ENCODE peak calls at places on chromosomes 5 and 9, in four cellular contexts. S is fibroblast of the aortic adventitia, M is GM13976, Z is IMR-90. A is an unnamed sample.

GRCh38 chr5:31078931-31079330 is 114.6 kb upstream of the CDH6 start:
- DNase-seq in S (peak; percentile 16), M (no peak), Z (no peak), A (no peak)

GRCh38 chr9:35177520-35177919 is 15.7 kb downstream of the UNC13B start:
- DNase-seq in S (no peak), M (no peak), Z (no peak), A (no peak)

GRCh38 chr9:129225815-129226214 is 47.8 kb upstream of the IER5L start:
- DNase-seq in S (peak; percentile 97), M (no peak), Z (peak; percentile 73), A (peak; percentile 48)

GRCh38 chr5:39284552-39284951 is 65.2 kb upstream of the FYB1 start:
- DNase-seq in S (no peak), M (no peak), Z (no peak), A (no peak)

GRCh38 chr5:27682600-27682999 is 644.2 kb upstream of the CDH9 start:
- DNase-seq in S (no peak), M (no peak), Z (no peak), A (no peak)

GRCh38 chr9:104227108-104227507 is 133.0 kb downstream of the SMC2 start:
- DNase-seq in S (peak; percentile 80), M (no peak), Z (no peak), A (no peak)

GRCh38 chr5:43523662-43524072 is 8.7 kb upstream of the C5orf34 start:
- DNase-seq in S (peak; percentile 3), M (no peak), Z (no peak), A (no peak)

GRCh38 chr5:132385321-132386105 is 16.0 kb downstream of the SLC22A5 start:
- DNase-seq in S (peak; percentile 78), M (peak; percentile 74), Z (peak; percentile 62), A (peak; percentile 68)

GRCh38 chr9:18979367-18979766 is 53.6 kb downstream of the SAXO1 start:
- DNase-seq in S (peak; percentile 64), M (no peak), Z (peak; percentile 71), A (peak; percentile 43)

GRCh38 chr9:106980551-106981101 is 117.7 kb downstream of the ZNF462 start:
- DNase-seq in S (no peak), M (no peak), Z (peak; percentile 36), A (no peak)

GRCh38 chr9:33294670-33295432 is 4.5 kb downstream of the NFX1 start:
- DNase-seq in S (no peak), M (no peak), Z (no peak), A (no peak)

GRCh38 chr9:17776735-17777134 is 197.9 kb downstream of the SH3GL2 start:
- DNase-seq in S (no peak), M (no peak), Z (no peak), A (no peak)

GRCh38 chr9:115002371-115003120 is 72.2 kb upstream of the TNFSF8 start:
- DNase-seq in S (peak; percentile 8), M (no peak), Z (no peak), A (no peak)

GRCh38 chr9:2292733-2293132 is 277.6 kb downstream of the SMARCA2 start:
- DNase-seq in S (no peak), M (no peak), Z (no peak), A (no peak)

GRCh38 chr5:52498607-52499006 is 289.1 kb upstream of the ITGA1 start:
- DNase-seq in S (no peak), M (no peak), Z (no peak), A (no peak)

GRCh38 chr9:129988607-129989361 is 54.2 kb downstream of the FNBP1 start:
- DNase-seq in S (no peak), M (peak; percentile 59), Z (no peak), A (no peak)

GRCh38 chr9:14418262-14419200 is 104.6 kb upstream of the NFIB start:
- DNase-seq in S (no peak), M (no peak), Z (no peak), A (no peak)

GRCh38 chr5:91367908-91368648 is 15.0 kb downstream of the ARRDC3 start:
- DNase-seq in S (peak; percentile 12), M (no peak), Z (no peak), A (no peak)

GRCh38 chr9:33524431-33524947 is 438 bp downstream of the ANKRD18B start:
- DNase-seq in S (no peak), M (peak; percentile 19), Z (no peak), A (no peak)

GRCh38 chr5:135061001-135061400 is 27.0 kb upstream of the PITX1 start:
- DNase-seq in S (no peak), M (no peak), Z (no peak), A (no peak)

GRCh38 chr5:150001660-150002493 is 1.3 kb downstream of the HMGXB3 start:
- DNase-seq in S (peak; percentile 83), M (peak; percentile 73), Z (peak; percentile 75), A (peak; percentile 57)

GRCh38 chr5:181151146-181151545 is 3.8 kb downstream of the OR2V2 start:
- DNase-seq in S (no peak), M (no peak), Z (no peak), A (no peak)

GRCh38 chr9:3446313-3446712 is 79.5 kb downstream of the RFX3 start:
- DNase-seq in S (no peak), M (no peak), Z (no peak), A (no peak)

GRCh38 chr5:134463991-134464760 is 52.5 kb upstream of the CDKN2AIPNL start:
- DNase-seq in S (no peak), M (no peak), Z (peak; percentile 49), A (no peak)

GRCh38 chr5:40679998-40680681 is 425 bp downstream of the PTGER4 start:
- DNase-seq in S (no peak), M (no peak), Z (no peak), A (no peak)

GRCh38 chr5:174410716-174411512 is 313.5 kb upstream of the MSX2 start:
- DNase-seq in S (peak; percentile 27), M (no peak), Z (peak; percentile 4), A (no peak)

GRCh38 chr9:29126783-29127182 is 1553.5 kb upstream of the C9orf72 start:
- DNase-seq in S (no peak), M (no peak), Z (no peak), A (no peak)

GRCh38 chr5:90866915-90867715 is 308.5 kb downstream of the ADGRV1 start:
- DNase-seq in S (peak; percentile 41), M (no peak), Z (peak; percentile 8), A (no peak)

GRCh38 chr5:169424956-169425318 is 124.0 kb upstream of the SLIT3 start:
- DNase-seq in S (peak; percentile 38), M (no peak), Z (no peak), A (no peak)

GRCh38 chr5:11520241-11520929 is 383.9 kb downstream of the CTNND2 start:
- DNase-seq in S (no peak), M (no peak), Z (no peak), A (no peak)

GRCh38 chr5:35780236-35780635 is 76.5 kb upstream of the IL7R start:
- DNase-seq in S (no peak), M (no peak), Z (no peak), A (no peak)

GRCh38 chr5:10406636-10407035 is 35.0 kb upstream of the ROPN1L start:
- DNase-seq in S (no peak), M (no peak), Z (no peak), A (no peak)

GRCh38 chr9:109861918-109862317 is 81.9 kb downstream of the PALM2AKAP2 start:
- DNase-seq in S (peak; percentile 17), M (no peak), Z (no peak), A (no peak)

GRCh38 chr9:109856785-109857184 is 76.8 kb downstream of the PALM2AKAP2 start:
- DNase-seq in S (no peak), M (no peak), Z (peak; percentile 33), A (no peak)

GRCh38 chr9:109857337-109857736 is 77.3 kb downstream of the PALM2AKAP2 start:
- DNase-seq in S (no peak), M (no peak), Z (peak; percentile 26), A (no peak)

GRCh38 chr9:109861499-109861898 is 81.5 kb downstream of the PALM2AKAP2 start:
- DNase-seq in S (peak; percentile 50), M (no peak), Z (peak; percentile 70), A (no peak)

GRCh38 chr9:109859447-109859846 is 79.4 kb downstream of the PALM2AKAP2 start:
- DNase-seq in S (no peak), M (no peak), Z (no peak), A (peak; percentile 1)
- TF ChIP-seq CTCF in S (peak; percentile 43), M (no peak), Z (peak; percentile 30), A (peak; percentile 66)

GRCh38 chr5:891837-892389 is 688 bp downstream of the BRD9 start:
- DNase-seq in S (peak; percentile 25), M (peak; percentile 64), Z (peak; percentile 17), A (no peak)

GRCh38 chr5:891117-891836 is 1.3 kb downstream of the BRD9 start:
- DNase-seq in S (no peak), M (no peak), Z (no peak), A (no peak)

GRCh38 chr5:893711-894110 is 1.0 kb downstream of the TRIP13 start:
- DNase-seq in S (no peak), M (no peak), Z (no peak), A (no peak)

GRCh38 chr5:893137-893506 is 438 bp downstream of the TRIP13 start:
- DNase-seq in S (no peak), M (no peak), Z (no peak), A (no peak)

DNA sequence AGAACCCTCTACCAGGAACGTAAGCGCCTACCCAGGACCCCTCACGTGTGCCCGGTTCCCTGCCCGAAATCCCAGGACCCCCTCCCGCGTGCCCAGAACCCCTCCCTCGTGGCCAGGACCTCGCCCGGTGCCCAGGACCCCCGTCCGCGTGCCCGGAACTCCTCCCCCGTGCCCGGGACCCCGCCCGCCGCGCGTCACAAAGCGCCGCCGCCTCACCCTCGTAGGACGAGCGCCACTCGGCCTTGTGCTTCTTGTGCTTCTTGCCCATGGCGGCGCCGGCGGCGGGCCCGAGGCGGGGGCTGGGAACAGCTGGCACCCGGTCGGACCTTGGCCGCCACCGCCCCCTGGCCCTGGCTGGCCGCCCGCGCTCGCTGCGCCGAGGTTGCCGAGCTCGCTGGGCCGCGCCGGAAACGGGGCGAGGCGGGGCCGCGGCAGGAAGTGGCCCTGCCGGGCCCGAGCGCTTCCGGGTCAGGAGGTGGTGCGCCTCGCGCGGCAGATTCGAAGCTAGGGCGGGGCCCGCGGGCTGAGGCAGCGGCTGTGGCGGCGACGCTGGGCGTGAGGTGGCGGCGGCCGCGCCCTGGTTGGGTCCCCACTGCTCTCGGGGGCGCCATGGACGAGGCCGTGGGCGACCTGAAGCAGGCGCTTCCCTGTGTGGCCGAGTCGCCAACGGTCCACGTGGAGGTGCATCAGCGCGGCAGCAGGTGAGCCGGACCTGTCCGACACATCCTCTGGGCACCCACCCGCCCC is at the start of the genes BRD9 and TRIP13:
- DNase-seq in S (peak; percentile 63), M (peak; percentile 99), Z (peak; percentile 64), A (peak; percentile 56)
- TF ChIP-seq CTCF in S (no peak), M (peak; percentile 15), Z (no peak), A (peak; percentile 21)

GRCh38 chr9:119596703-119597102 is 227.5 kb upstream of the BRINP1 start:
- DNase-seq in S (no peak), M (no peak), Z (no peak), A (no peak)
- TF ChIP-seq CTCF in S (no peak), M (no peak), Z (no peak), A (no peak)

DNA sequence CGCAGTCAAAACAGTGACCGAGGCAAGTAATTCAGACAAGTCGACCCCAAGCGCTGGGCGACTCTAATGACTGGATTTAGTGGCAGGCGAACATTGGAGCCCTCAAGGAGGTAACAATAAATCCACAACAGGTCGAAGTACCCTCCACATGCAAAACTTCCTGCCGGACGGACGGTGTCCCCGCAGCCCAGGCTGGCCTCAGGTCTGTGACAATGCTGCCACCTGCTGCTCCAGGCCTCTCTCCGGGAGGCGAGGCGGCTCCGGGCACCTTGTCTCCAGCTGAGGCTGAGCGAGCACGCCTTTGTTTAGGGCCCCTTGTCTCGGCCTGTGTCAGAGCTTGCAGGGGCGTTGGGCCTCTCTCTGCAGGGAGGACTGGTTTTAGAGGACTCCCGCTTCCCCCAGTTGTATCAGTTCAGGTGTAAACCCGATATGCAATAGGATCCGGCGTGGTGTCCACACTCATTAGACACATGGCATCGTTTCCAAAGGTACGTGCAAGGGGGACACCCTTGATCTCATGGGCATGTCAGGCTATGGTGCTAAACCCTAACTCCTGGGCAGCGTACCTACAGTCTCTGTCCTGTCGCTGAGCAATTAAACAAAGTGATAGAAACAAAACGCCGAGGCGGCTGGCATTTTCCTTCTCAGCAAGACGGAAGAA is 628.0 kb upstream of the ADAMTS16 start:
- DNase-seq in S (no peak), M (no peak), Z (no peak), A (no peak)
- TF ChIP-seq CTCF in S (no peak), M (no peak), Z (no peak), A (no peak)

A was measured in HFFc6.